ENCODE peak calls at places on chromosome 14, in eight cellular contexts. One of them, this sample, is unnamed.

GRCh38 chr14:80388980-80389711 is 177.8 kb upstream of the DIO2 start:
- DNase-seq in GM06990: no peak
- DNase-seq in left lung: no peak
- DNase-seq in transverse colon: no peak
- DNase-seq in neural crest cell: no peak
- DNase-seq in omental fat pad: no peak
- DNase-seq in uterus: no peak
- DNase-seq in K562: no peak
- DNase-seq in this sample: no peak

GRCh38 chr14:25011095-25011494 is 38.9 kb downstream of the STXBP6 start:
- DNase-seq in uterus: no peak
- DNase-seq in K562: no peak
- DNase-seq in left lung: no peak
- DNase-seq in transverse colon: no peak
- DNase-seq in neural crest cell: no peak
- DNase-seq in omental fat pad: no peak
- DNase-seq in GM06990: no peak
- DNase-seq in this sample: no peak

GRCh38 chr14:36241183-36241582 is 64.7 kb upstream of the PTCSC3 start:
- DNase-seq in uterus: no peak
- DNase-seq in omental fat pad: no peak
- DNase-seq in GM06990: no peak
- DNase-seq in transverse colon: no peak
- DNase-seq in left lung: no peak
- DNase-seq in K562: peak
- DNase-seq in neural crest cell: no peak
- DNase-seq in this sample: no peak

GRCh38 chr14:101563654-101564443 is 2.6 kb downstream of the DIO3 start:
- DNase-seq in GM06990: no peak
- DNase-seq in left lung: no peak
- DNase-seq in uterus: no peak
- DNase-seq in transverse colon: no peak
- DNase-seq in K562: no peak
- DNase-seq in omental fat pad: no peak
- DNase-seq in neural crest cell: no peak
- DNase-seq in this sample: no peak

GRCh38 chr14:34851395-34851794 is 23.8 kb downstream of the BAZ1A start:
- DNase-seq in transverse colon: no peak
- DNase-seq in left lung: no peak
- DNase-seq in neural crest cell: no peak
- DNase-seq in omental fat pad: no peak
- DNase-seq in uterus: no peak
- DNase-seq in K562: no peak
- DNase-seq in GM06990: no peak
- DNase-seq in this sample: no peak

GRCh38 chr14:63852271-63852816 is 460 bp upstream of the SYNE2 start:
- DNase-seq in transverse colon: no peak
- DNase-seq in left lung: no peak
- DNase-seq in K562: no peak
- DNase-seq in GM06990: no peak
- DNase-seq in omental fat pad: no peak
- DNase-seq in uterus: no peak
- DNase-seq in neural crest cell: no peak
- DNase-seq in this sample: no peak

GRCh38 chr14:65551019-65551643 is 138.6 kb downstream of the FUT8 start:
- DNase-seq in GM06990: no peak
- DNase-seq in omental fat pad: no peak
- DNase-seq in K562: peak
- DNase-seq in left lung: no peak
- DNase-seq in transverse colon: no peak
- DNase-seq in neural crest cell: no peak
- DNase-seq in uterus: no peak
- DNase-seq in this sample: no peak

GRCh38 chr14:104657114-104657524 is 32.3 kb upstream of the INF2 start:
- DNase-seq in neural crest cell: no peak
- DNase-seq in uterus: no peak
- DNase-seq in K562: no peak
- DNase-seq in left lung: no peak
- DNase-seq in omental fat pad: no peak
- DNase-seq in transverse colon: no peak
- DNase-seq in GM06990: peak
- DNase-seq in this sample: no peak

GRCh38 chr14:59465570-59466150 is 480 bp upstream of the GPR135 start:
- DNase-seq in left lung: no peak
- DNase-seq in uterus: no peak
- DNase-seq in omental fat pad: no peak
- DNase-seq in K562: no peak
- DNase-seq in neural crest cell: no peak
- DNase-seq in transverse colon: no peak
- DNase-seq in GM06990: no peak
- DNase-seq in this sample: no peak

GRCh38 chr14:59463773-59464650 is 1.2 kb downstream of the GPR135 start:
- DNase-seq in transverse colon: peak
- DNase-seq in neural crest cell: no peak
- DNase-seq in K562: no peak
- DNase-seq in left lung: no peak
- DNase-seq in GM06990: peak
- DNase-seq in omental fat pad: no peak
- DNase-seq in uterus: peak
- DNase-seq in this sample: peak

GRCh38 chr14:59460378-59460777 is 4.8 kb downstream of the GPR135 start:
- DNase-seq in GM06990: no peak
- DNase-seq in neural crest cell: no peak
- DNase-seq in uterus: no peak
- DNase-seq in left lung: no peak
- DNase-seq in K562: no peak
- DNase-seq in omental fat pad: no peak
- DNase-seq in transverse colon: no peak
- DNase-seq in this sample: no peak

GRCh38 chr14:59461891-59462290 is 3.3 kb downstream of the GPR135 start:
- DNase-seq in left lung: no peak
- DNase-seq in GM06990: no peak
- DNase-seq in transverse colon: no peak
- DNase-seq in omental fat pad: no peak
- DNase-seq in uterus: no peak
- DNase-seq in neural crest cell: no peak
- DNase-seq in K562: no peak
- DNase-seq in this sample: no peak

DNA sequence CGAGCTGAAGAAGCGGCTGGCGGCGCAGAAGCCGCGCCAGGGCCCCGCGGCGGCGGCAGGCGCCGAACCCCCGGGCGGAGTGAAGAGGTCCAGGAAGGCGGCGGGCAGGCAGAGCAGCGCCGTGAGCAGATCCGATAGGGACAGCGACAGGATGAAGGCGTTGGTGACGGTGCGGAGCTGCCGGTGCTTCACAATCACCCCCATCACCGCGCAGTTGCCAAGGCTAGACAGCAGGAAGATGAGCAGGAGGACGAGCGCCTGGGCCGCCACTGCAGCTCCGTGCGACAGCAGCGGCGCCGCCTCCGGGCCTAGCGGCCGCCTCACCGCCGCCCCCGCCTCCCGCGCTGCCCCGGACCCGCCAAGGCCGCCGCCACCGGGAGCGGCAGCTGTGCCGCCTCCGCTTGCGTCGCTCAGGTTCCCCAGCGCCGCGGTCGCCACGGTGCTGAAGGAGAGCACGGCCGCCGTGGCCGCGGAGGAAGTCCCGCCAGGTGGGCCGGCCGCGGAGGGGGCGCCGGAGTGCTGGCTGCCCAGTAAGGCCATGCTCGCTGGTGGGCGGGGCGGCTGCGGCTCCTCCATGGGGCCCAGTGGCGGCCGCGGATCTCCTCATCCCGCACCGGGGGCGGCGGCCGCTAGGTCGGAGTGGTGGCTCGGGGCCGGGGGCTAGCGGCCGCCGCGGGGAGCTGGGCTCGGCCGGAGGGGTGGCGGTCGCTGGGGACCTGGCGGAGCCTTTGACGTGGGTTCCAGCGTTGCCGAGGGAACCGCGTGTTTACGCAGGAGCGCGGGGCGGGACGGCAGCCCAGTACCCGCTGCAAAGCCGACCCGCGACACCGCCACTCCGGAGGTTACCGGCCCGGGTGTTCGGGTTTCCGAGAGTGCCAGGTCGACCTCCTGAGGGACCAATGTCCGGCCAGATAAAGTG is at the start of gene GPR135:
- DNase-seq in omental fat pad: peak
- DNase-seq in K562: no peak
- DNase-seq in GM06990: peak
- DNase-seq in neural crest cell: peak
- DNase-seq in transverse colon: peak
- DNase-seq in uterus: peak
- DNase-seq in left lung: peak
- DNase-seq in this sample: peak
- TF ChIP-seq CTCF in omental fat pad: no peak
- TF ChIP-seq CTCF in K562: no peak
- TF ChIP-seq CTCF in GM06990: no peak
- TF ChIP-seq CTCF in neural crest cell: no peak
- TF ChIP-seq CTCF in transverse colon: no peak
- TF ChIP-seq CTCF in uterus: peak
- TF ChIP-seq CTCF in left lung: no peak
- TF ChIP-seq CTCF in this sample: no peak

DNA sequence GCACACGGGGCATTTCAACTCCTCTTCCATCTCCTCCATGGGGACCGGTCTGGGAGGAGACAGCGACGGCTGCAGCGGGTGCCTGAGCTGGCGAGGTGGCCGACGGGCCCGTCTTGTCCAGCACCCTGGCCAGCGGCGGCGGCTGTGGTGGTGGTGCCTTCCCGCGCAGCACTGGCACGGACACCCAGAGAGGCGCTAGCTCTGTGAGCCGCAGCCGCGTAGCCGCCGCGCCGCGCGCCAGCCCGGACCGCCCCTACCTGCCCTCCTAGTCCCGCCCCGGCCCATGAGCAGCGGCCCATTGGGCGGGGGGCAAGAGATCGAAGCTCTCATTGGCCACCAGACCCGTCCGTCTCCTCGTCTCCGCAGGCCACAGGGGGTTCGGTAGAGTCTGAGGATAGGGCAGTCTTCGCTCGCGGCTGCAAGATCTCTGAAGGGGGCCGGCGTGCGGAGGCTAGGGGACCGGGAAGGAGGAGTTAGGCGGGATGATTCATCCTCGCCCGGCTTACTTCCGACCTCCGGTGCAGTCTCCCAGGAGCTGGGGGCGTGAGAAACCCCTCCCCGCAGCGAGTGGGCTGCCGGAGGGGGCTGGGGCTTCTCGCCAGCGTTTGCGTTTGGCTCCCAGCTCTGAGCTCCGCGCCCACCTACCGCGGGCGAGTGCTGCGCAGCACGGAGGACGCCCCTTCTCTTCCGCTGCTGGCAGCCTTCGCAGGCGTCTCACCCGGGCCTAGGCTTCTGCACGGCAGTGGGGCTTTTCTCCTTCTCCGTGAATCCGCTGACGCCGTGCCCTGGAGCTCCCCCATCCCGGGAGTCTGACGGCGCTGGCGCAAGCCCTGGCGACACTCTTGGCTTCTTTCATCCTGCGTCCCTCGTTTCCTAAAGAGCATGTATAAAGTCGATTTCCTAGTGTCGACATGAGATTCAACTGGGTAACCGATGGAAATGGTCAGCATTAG is at the start of gene TRIM9:
- DNase-seq in uterus: peak
- DNase-seq in transverse colon: peak
- DNase-seq in left lung: peak
- DNase-seq in K562: no peak
- DNase-seq in omental fat pad: peak
- DNase-seq in neural crest cell: peak
- DNase-seq in GM06990: peak
- DNase-seq in this sample: peak
- TF ChIP-seq CTCF in uterus: no peak
- TF ChIP-seq CTCF in transverse colon: no peak
- TF ChIP-seq CTCF in left lung: no peak
- TF ChIP-seq CTCF in K562: no peak
- TF ChIP-seq CTCF in omental fat pad: no peak
- TF ChIP-seq CTCF in neural crest cell: no peak
- TF ChIP-seq CTCF in GM06990: no peak
- TF ChIP-seq CTCF in this sample: no peak

GRCh38 chr14:54815531-54815930 is 87.1 kb downstream of the GCH1 start:
- DNase-seq in K562: no peak
- DNase-seq in transverse colon: no peak
- DNase-seq in omental fat pad: no peak
- DNase-seq in neural crest cell: no peak
- DNase-seq in left lung: no peak
- DNase-seq in uterus: no peak
- DNase-seq in GM06990: no peak
- DNase-seq in this sample: no peak

GRCh38 chr14:54815016-54815415 is 87.6 kb downstream of the GCH1 start:
- DNase-seq in GM06990: no peak
- DNase-seq in uterus: no peak
- DNase-seq in K562: no peak
- DNase-seq in left lung: no peak
- DNase-seq in neural crest cell: no peak
- DNase-seq in omental fat pad: no peak
- DNase-seq in transverse colon: no peak
- DNase-seq in this sample: no peak

GRCh38 chr14:54812661-54813060 is 90.0 kb downstream of the GCH1 start:
- DNase-seq in omental fat pad: no peak
- DNase-seq in K562: no peak
- DNase-seq in neural crest cell: no peak
- DNase-seq in transverse colon: no peak
- DNase-seq in left lung: no peak
- DNase-seq in uterus: no peak
- DNase-seq in GM06990: no peak
- DNase-seq in this sample: no peak

GRCh38 chr14:54813081-54813480 is 89.5 kb downstream of the GCH1 start:
- DNase-seq in uterus: no peak
- DNase-seq in left lung: no peak
- DNase-seq in neural crest cell: no peak
- DNase-seq in omental fat pad: no peak
- DNase-seq in GM06990: no peak
- DNase-seq in K562: no peak
- DNase-seq in transverse colon: no peak
- DNase-seq in this sample: no peak

DNA sequence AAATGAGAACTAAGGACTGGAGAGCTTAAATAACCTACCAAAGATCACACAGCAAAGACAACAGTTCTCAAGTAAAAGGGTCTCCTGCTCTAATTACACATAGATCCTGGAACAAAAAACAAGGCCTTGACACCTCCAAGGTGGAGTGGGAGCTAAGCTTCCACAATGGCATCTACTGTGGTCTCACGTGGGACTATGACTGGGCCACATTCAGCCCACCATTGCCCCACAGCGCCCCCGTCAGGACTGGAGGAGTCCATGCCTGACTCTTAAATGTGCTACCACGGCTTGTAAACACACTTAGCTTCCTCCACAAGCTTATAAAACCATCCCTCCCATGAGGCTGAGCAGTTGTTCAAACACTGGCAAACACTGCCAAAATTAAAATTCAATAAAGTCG is 88.5 kb downstream of the GCH1 start:
- DNase-seq in neural crest cell: no peak
- DNase-seq in GM06990: no peak
- DNase-seq in uterus: no peak
- DNase-seq in K562: peak
- DNase-seq in omental fat pad: no peak
- DNase-seq in transverse colon: no peak
- DNase-seq in left lung: no peak
- DNase-seq in this sample: no peak
- TF ChIP-seq CTCF in neural crest cell: peak
- TF ChIP-seq CTCF in GM06990: peak
- TF ChIP-seq CTCF in uterus: no peak
- TF ChIP-seq CTCF in K562: peak
- TF ChIP-seq CTCF in omental fat pad: no peak
- TF ChIP-seq CTCF in transverse colon: no peak
- TF ChIP-seq CTCF in left lung: no peak
- TF ChIP-seq CTCF in this sample: no peak

DNA sequence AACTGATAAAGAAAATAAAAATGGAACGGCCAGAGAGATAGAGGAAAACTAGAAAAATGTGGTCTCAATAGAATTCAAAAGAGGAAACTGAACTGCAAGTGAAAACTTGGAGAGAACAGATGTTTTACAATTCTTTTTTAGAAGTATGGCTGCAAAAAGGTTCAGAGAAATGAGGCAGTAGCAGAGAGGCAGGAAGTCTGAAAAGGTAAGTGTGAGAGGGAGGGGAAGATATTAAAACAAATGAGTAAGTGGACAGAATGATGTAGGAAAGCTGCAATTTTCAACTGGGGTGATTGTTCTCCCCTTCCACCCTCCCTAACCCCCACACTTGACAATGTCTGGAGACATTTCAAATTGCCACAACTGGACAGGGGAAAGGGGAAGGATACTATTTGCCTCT is 12.9 kb downstream of the BTBD7 start:
- DNase-seq in transverse colon: no peak
- DNase-seq in GM06990: no peak
- DNase-seq in left lung: no peak
- DNase-seq in omental fat pad: no peak
- DNase-seq in uterus: no peak
- DNase-seq in neural crest cell: no peak
- DNase-seq in K562: no peak
- DNase-seq in this sample: no peak
- TF ChIP-seq CTCF in transverse colon: no peak
- TF ChIP-seq CTCF in GM06990: no peak
- TF ChIP-seq CTCF in left lung: no peak
- TF ChIP-seq CTCF in omental fat pad: no peak
- TF ChIP-seq CTCF in uterus: no peak
- TF ChIP-seq CTCF in neural crest cell: no peak
- TF ChIP-seq CTCF in K562: no peak
- TF ChIP-seq CTCF in this sample: no peak